ENCODE peak calls at places on chromosome 1, in ten cellular contexts. M, F, Q, I, E, T, B, Z, S and R are unnamed samples.

GRCh38 chr1:87295720-87296119 is 33.0 kb upstream of the LMO4 start:
- DNase-seq in M (no peak), F (no peak), Q (no peak), I (no peak), E (no peak), T (no peak), B (no peak), Z (peak; percentile 27), S (no peak), R (no peak)

GRCh38 chr1:27382950-27383627 is at the start of gene CD164L2:
- DNase-seq in M (no peak), F (no peak), Q (peak; percentile 97), I (no peak), E (no peak), T (no peak), B (no peak), Z (peak; percentile 88), S (no peak), R (peak; percentile 43)

GRCh38 chr1:47536646-47537118 is 98.8 kb downstream of the FOXD2 start:
- DNase-seq in M (no peak), F (no peak), Q (no peak), I (no peak), E (no peak), T (no peak), B (no peak), Z (no peak), S (no peak), R (no peak)

GRCh38 chr1:170694172-170694926 is 30.4 kb downstream of the PRRX1 start:
- DNase-seq in M (no peak), F (no peak), Q (no peak), I (no peak), E (no peak), T (no peak), B (no peak), Z (no peak), S (no peak), R (no peak)

GRCh38 chr1:76622774-76623173 is 244.5 kb upstream of the ST6GALNAC5 start:
- DNase-seq in M (no peak), F (no peak), Q (no peak), I (no peak), E (no peak), T (no peak), B (no peak), Z (no peak), S (no peak), R (no peak)

GRCh38 chr1:70874826-70875225 is 172.8 kb downstream of the PTGER3 start:
- DNase-seq in M (no peak), F (no peak), Q (no peak), I (no peak), E (no peak), T (no peak), B (no peak), Z (no peak), S (no peak), R (no peak)

GRCh38 chr1:226973371-226973897 is 33.3 kb downstream of the COQ8A start:
- DNase-seq in M (no peak), F (peak; percentile 62), Q (no peak), I (no peak), E (no peak), T (no peak), B (peak; percentile 29), Z (no peak), S (peak; percentile 71), R (no peak)

GRCh38 chr1:11387829-11388228 is 91.1 kb upstream of the DISP3 start:
- DNase-seq in M (no peak), F (no peak), Q (no peak), I (no peak), E (no peak), T (no peak), B (no peak), Z (no peak), S (no peak), R (no peak)

GRCh38 chr1:52059326-52059725 is 3.2 kb downstream of the BTF3L4 start:
- DNase-seq in M (no peak), F (no peak), Q (no peak), I (no peak), E (no peak), T (peak; percentile 41), B (no peak), Z (no peak), S (no peak), R (no peak)

GRCh38 chr1:248404024-248404423 is 1.2 kb downstream of the OR2T1 start:
- DNase-seq in M (peak; percentile 22), F (no peak), Q (no peak), I (peak; percentile 30), E (peak; percentile 30), T (no peak), B (no peak), Z (no peak), S (no peak), R (no peak)

GRCh38 chr1:2840036-2840809 is 38.7 kb upstream of the TTC34 start:
- DNase-seq in M (no peak), F (no peak), Q (no peak), I (no peak), E (no peak), T (no peak), B (no peak), Z (no peak), S (no peak), R (peak; percentile 63)

GRCh38 chr1:48644190-48644930 is 132.3 kb downstream of the BEND5 start:
- DNase-seq in M (no peak), F (no peak), Q (no peak), I (no peak), E (no peak), T (no peak), B (no peak), Z (peak; percentile 70), S (no peak), R (no peak)

GRCh38 chr1:202281316-202282016 is 60.3 kb downstream of the UBE2T start:
- DNase-seq in M (no peak), F (no peak), Q (no peak), I (no peak), E (peak; percentile 63), T (peak; percentile 87), B (no peak), Z (no peak), S (no peak), R (no peak)

DNA sequence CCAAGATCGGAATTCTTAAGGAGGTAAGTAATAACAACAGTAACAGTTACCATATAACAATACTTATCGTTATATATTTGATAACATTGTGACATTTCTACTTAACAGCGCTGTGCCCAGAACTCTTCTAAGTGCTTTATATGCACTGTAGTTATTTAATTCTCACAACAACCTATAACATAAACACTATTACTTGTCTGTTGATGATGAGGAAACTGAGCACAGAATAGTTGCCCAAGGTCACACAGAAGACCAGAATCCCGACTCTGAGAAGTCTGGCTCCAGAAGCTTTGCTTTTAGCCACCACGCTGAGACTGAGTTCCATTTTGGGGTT is 2.4 kb upstream of the ANXA9 start:
- DNase-seq in M (no peak), F (no peak), Q (no peak), I (no peak), E (no peak), T (no peak), B (no peak), Z (no peak), S (no peak), R (no peak)
- TF ChIP-seq CTCF in M (no peak), F (no peak), Q (no peak), I (no peak), E (no peak), T (no peak), B (no peak), Z (no peak), S (peak; percentile 2), R (peak; percentile 57)

DNA sequence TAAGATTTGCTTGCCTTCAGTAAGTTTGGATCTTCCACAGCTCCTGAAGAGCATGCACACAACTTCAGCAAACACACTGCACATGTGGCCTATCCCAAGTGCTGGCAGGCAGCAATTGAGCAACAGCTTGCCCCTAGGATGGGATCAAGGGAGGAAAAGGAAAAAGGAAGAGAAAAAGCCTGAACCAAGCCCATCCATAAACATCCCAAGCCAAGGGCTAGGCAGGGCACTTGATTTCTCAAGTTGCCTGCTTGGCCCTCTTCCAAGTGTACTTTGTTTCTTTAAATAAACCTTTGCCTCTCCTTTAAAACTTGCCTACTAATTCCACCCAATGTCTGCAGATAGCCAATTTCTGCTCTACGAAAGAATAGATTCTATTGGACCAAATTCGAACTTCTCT is 49.0 kb upstream of the OLFM3 start:
- DNase-seq in M (no peak), F (no peak), Q (no peak), I (peak; percentile 16), E (no peak), T (no peak), B (no peak), Z (no peak), S (no peak), R (no peak)
- H3K27ac ChIP-seq in M (no peak overlapping the region), F (no peak overlapping the region), Q (no peak overlapping the region), I (no peak overlapping the region), E (no peak overlapping the region), T (no peak overlapping the region), B (no peak overlapping the region), Z (no peak overlapping the region), S (no peak overlapping the region), R (no peak overlapping the region)

GRCh38 chr1:147062951-147063350 is 109.3 kb downstream of the PRKAB2 start:
- DNase-seq in M (no peak), F (no peak), Q (no peak), I (no peak), E (no peak), T (no peak), B (no peak), Z (no peak), S (no peak), R (no peak)
- H3K9me3 ChIP-seq in M (no peaks in the 10 kb centered on the region), F (peaks cover 7% of the 10 kb centered on the region), Q (peaks cover 14% of the 10 kb centered on the region), I (no peaks in the 10 kb centered on the region), E (no peaks in the 10 kb centered on the region), T (no peaks in the 10 kb centered on the region), B (no peaks in the 10 kb centered on the region), Z (no peaks in the 10 kb centered on the region), S (no peaks in the 10 kb centered on the region), R (no peaks in the 10 kb centered on the region)

DNA sequence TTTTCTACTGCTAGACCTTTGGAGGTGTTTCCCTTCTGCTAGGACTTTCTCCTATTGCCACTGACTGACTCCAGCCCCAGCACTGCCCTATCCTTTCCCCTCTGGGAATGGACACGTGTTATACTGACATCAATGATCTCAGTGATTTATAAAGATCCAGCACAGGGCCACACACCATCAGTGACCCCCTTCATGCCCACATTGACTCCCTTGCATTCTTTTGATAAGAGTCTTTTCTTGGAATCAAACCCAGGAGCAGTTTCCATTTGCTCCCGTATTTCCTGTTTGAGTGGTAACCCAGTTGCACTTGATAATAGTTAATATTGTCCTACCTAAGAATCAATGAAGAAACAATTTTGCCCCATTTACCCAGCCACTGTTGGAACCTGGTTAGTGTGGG is 501.0 kb upstream of the USP24 start:
- DNase-seq in M (no peak), F (no peak), Q (no peak), I (no peak), E (peak; percentile 30), T (peak; percentile 72), B (no peak), Z (no peak), S (no peak), R (no peak)
- TF ChIP-seq CTCF in M (no peak), F (no peak), Q (no peak), I (no peak), E (no peak), T (no peak), B (no peak), Z (no peak), S (no peak), R (no peak)